ENCODE peak calls at places on chromosomes 11 and 22, in six cellular contexts. H is cardiac fibroblast, F is IMR-90, U is lung, D is adrenal gland, I is mammary epithelial cell. Z is an unnamed sample.

GRCh38 chr11:43035011-43035564 is 276.7 kb upstream of the API5 start:
- DNase-seq in H (no peak), F (no peak), U (no peak), D (peak), I (no peak), Z (no peak)

GRCh38 chr22:25327018-25327755 is 107.7 kb downstream of the CRYBB2 start:
- DNase-seq in H (no peak), F (no peak), U (no peak), D (no peak), I (no peak), Z (no peak)

GRCh38 chr22:27493797-27494196 is 307.8 kb downstream of the MN1 start:
- DNase-seq in H (no peak), F (no peak), U (no peak), D (no peak), I (no peak), Z (no peak)

GRCh38 chr11:94549166-94549565 is 5.4 kb downstream of the FUT4 start:
- DNase-seq in H (no peak), F (no peak), U (no peak), D (no peak), I (no peak), Z (no peak)

GRCh38 chr11:36412781-36413383 is 97.2 kb downstream of the TRAF6 start:
- DNase-seq in H (no peak), F (peak), U (no peak), D (no peak), I (no peak), Z (no peak)

GRCh38 chr11:134638796-134639540 is 226.9 kb upstream of the B3GAT1 start:
- DNase-seq in H (no peak), F (no peak), U (no peak), D (no peak), I (no peak), Z (no peak)

GRCh38 chr11:76592025-76592914 is 78.3 kb downstream of the LRRC32 start:
- DNase-seq in H (no peak), F (no peak), U (no peak), D (no peak), I (no peak), Z (no peak)

GRCh38 chr11:132177106-132177505 is 806.7 kb downstream of the NTM start:
- DNase-seq in H (peak), F (peak), U (no peak), D (no peak), I (peak), Z (peak)

GRCh38 chr22:26986884-26987283 is 329.5 kb downstream of the MIAT start:
- DNase-seq in H (no peak), F (no peak), U (no peak), D (no peak), I (no peak), Z (no peak)

GRCh38 chr11:4704790-4705334 is 278 bp downstream of the MMP26 start:
- DNase-seq in H (no peak), F (no peak), U (no peak), D (no peak), I (no peak), Z (no peak)

GRCh38 chr11:120281161-120281795 is 41.3 kb downstream of the POU2F3 start:
- DNase-seq in H (peak), F (no peak), U (no peak), D (no peak), I (no peak), Z (no peak)

GRCh38 chr11:368414-369335 is 624 bp upstream of the B4GALNT4 start:
- DNase-seq in H (peak), F (peak), U (no peak), D (no peak), I (no peak), Z (no peak)

GRCh38 chr22:30930228-30930627 is 38.3 kb downstream of the MORC2 start:
- DNase-seq in H (no peak), F (no peak), U (no peak), D (no peak), I (no peak), Z (no peak)

GRCh38 chr22:40177738-40178416 is at the start of gene TNRC6B:
- DNase-seq in H (peak), F (peak), U (peak), D (peak), I (peak), Z (peak)

GRCh38 chr11:100557830-100558611 is 129.1 kb upstream of the ARHGAP42 start:
- DNase-seq in H (peak), F (peak), U (no peak), D (no peak), I (peak), Z (peak)

GRCh38 chr11:12507391-12507790 is 130.0 kb downstream of the PARVA start:
- DNase-seq in H (no peak), F (no peak), U (no peak), D (no peak), I (no peak), Z (no peak)

GRCh38 chr11:15539645-15540044 is 424.9 kb downstream of the INSC start:
- DNase-seq in H (no peak), F (no peak), U (no peak), D (no peak), I (no peak), Z (no peak)

GRCh38 chr11:9459573-9460321 is 1.1 kb upstream of the ZNF143 start:
- DNase-seq in H (peak), F (peak), U (no peak), D (no peak), I (peak), Z (peak)

GRCh38 chr11:777288-778255 is at the start of gene GATD1:
- DNase-seq in H (peak), F (peak), U (peak), D (peak), I (peak), Z (no peak)

GRCh38 chr11:90635145-90635544 is 412.3 kb upstream of the CHORDC1 start:
- DNase-seq in H (no peak), F (no peak), U (no peak), D (no peak), I (no peak), Z (no peak)

GRCh38 chr11:90635886-90636285 is 413.0 kb upstream of the CHORDC1 start:
- DNase-seq in H (no peak), F (no peak), U (no peak), D (no peak), I (no peak), Z (no peak)

DNA sequence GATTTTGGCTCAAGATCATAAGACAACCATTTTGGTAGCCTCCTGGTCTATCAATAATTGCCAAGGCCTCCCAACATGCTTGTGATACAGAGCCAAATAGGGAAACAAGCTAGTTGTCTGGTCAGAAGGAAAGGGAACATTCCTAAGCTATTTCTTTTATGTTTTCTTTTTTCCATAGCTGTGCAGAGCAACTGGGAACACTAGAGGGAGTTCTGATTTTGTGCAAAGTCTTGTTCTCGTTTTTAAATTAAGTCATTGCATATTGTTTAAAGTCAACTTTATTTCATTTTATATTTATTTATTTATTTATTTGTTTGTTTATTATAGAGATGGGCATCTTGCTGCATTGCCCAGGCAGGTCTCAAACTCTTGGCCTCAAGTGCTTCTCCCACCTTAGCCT is 416.8 kb upstream of the CHORDC1 start:
- DNase-seq in H (no peak), F (no peak), U (no peak), D (no peak), I (peak), Z (peak)
- TF ChIP-seq CTCF in H (peak), F (no peak), U (no peak), D (no peak), I (peak), Z (peak)

DNA sequence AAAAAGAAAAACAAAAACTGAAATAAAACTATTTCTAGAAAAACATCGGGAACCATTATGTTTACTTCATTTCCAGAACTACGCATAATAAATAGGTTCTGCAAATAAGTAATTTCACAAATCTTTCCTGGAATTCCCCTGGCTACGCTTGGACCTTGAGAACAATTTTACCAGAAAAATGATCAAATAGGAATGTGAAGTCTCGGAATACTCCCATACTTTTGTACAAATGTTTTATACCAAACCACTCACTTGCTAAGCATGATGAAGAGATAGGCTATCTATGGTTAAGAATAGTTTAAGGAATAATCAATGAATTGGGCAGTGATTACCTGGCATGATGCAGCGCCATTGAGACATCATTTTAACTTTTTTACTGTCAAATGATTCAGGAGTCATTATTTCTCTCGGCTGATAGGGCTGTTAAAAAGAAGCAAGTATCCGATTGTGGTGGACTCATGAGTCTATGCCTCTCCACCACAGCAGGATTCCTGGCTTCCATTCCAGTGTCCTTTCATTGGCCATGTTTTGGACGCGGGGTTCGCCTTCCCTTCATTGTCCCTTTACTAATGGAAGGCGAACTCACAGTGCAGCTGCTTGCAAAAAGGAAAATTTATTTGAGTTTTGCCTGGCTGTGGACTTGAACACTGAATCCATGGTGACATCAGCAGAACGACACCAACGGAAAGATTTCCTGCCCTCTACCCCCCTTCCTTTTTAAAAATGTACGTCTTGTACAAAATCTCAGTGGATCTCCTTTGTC is 39.9 kb upstream of the BLID start:
- DNase-seq in H (no peak), F (no peak), U (no peak), D (no peak), I (no peak), Z (no peak)
- H3K4me3 ChIP-seq in H (peak), F (no peak), U (no peak), D (no peak), I (no peak), Z (peak)

DNA sequence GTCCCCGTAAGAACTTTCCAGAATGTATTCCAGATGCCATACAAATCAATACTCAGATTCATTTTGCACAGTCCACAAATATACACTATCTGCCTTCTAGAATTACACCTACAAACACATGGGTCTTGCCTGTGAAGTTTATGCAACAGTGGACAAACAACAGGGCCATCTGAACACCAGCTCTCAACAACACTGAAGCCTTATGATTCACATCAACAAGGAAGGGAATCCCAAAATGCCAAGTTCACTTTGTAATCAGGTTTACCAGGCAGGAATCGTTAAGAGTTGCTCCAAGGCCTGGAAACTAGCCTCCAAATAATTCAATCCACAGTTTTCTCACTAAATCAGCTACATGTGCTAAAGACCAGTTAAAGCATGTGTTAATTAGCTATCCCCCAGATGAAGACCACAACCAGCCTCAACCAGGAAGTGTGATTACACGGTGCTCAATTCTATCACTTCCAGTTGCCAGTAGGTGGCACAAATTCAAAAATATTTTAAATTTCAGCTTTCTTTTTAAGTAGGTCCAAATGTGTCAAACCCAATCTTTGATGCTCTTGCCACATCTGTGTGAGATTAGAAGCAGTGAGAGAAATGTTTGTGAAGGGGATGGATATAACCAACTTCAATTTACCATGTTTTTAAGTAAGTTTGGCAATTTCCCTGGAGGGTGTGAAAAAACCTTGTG is 139.1 kb upstream of the BDNF start:
- DNase-seq in H (peak), F (peak), U (no peak), D (no peak), I (no peak), Z (peak)
- TF ChIP-seq CTCF in H (peak), F (peak), U (no peak), D (peak), I (peak), Z (peak)

GRCh38 chr22:41368543-41368817 is 13.3 kb upstream of the TEF start:
- DNase-seq in H (no peak), F (no peak), U (no peak), D (no peak), I (no peak), Z (no peak)

GRCh38 chr22:41367680-41368542 is 13.8 kb upstream of the TEF start:
- DNase-seq in H (peak), F (peak), U (peak), D (peak), I (peak), Z (no peak)

GRCh38 chr22:41366323-41367014 is 15.3 kb upstream of the TEF start:
- DNase-seq in H (no peak), F (no peak), U (no peak), D (no peak), I (no peak), Z (no peak)

GRCh38 chr22:41365425-41365824 is 16.3 kb upstream of the TEF start:
- DNase-seq in H (no peak), F (no peak), U (no peak), D (no peak), I (no peak), Z (no peak)

DNA sequence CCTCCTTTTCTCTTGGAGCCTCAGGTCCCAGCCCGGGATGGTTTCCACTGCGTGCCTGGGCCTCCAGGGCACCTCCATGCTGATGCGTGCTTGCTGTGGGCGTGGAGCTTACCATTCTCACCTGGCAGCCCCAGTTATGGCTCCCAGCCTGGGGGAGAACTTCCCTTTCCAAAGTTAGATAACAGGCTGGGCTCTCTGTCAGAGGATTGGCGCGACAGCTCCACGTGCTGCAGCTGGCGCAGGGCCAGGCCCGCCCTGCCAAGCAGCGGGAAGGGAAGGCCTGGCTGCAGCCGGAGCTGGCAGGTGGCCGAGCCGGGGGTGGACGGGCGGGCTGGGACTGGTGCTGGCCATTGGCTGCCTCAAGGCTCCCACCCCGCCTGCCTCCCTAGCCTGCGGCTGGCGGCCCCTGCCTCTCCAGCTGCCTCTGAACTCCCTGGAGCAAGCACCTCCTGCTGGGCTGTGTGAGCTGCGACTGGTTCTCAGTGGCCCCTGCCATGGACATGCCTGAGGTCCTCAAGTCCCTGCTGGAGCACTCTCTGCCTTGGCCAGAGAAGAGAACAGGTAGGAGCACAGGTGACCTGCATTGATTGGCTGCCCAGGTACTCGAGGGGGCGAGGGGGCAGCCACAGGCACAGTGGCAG is 14.6 kb upstream of the TEF start:
- DNase-seq in H (peak), F (peak), U (peak), D (peak), I (peak), Z (peak)
- H3K4me3 ChIP-seq in H (peak), F (peak), U (peak), D (peak), I (peak), Z (peak)

Z was measured in astrocyte of the cerebellum.